ENCODE peak calls at places on chromosomes 2 and 18, in six cellular contexts. R is K562, I is HepG2, O is H1, B is GM12892, D is GM12878. H is an unnamed sample.

GRCh38 chr2:207974214-207974600 is 51.1 kb downstream of the PLEKHM3 start:
- DNase-seq in R (no peak), I (no peak), O (no peak), B (no peak), D (no peak), H (no peak)

GRCh38 chr18:69239849-69240248 is 160.8 kb upstream of the DOK6 start:
- DNase-seq in R (no peak), I (no peak), O (no peak), B (no peak), D (no peak), H (no peak)

GRCh38 chr2:230913406-230913805 is 11.6 kb downstream of the GPR55 start:
- DNase-seq in R (peak; percentile 53), I (peak; percentile 40), O (no peak), B (no peak), D (no peak), H (no peak)

GRCh38 chr18:9260388-9261380 is 73.9 kb upstream of the TWSG1 start:
- DNase-seq in R (no peak), I (no peak), O (no peak), B (no peak), D (no peak), H (no peak)

GRCh38 chr2:126657636-126658315 is 1.8 kb downstream of the GYPC start:
- DNase-seq in R (peak; percentile 62), I (no peak), O (peak; percentile 63), B (peak; percentile 46), D (peak; percentile 61), H (peak; percentile 62)

GRCh38 chr18:55234366-55235093 is 275.3 kb upstream of the CCDC68 start:
- DNase-seq in R (peak; percentile 50), I (peak; percentile 47), O (peak; percentile 87), B (peak; percentile 6), D (peak; percentile 53), H (no peak)

GRCh38 chr2:30234180-30234971 is 3.0 kb downstream of the LBH start:
- DNase-seq in R (no peak), I (peak; percentile 12), O (no peak), B (no peak), D (no peak), H (no peak)

GRCh38 chr2:44628297-44628696 is 266.6 kb downstream of the CAMKMT start:
- DNase-seq in R (no peak), I (no peak), O (no peak), B (no peak), D (no peak), H (no peak)

GRCh38 chr2:179495315-179495714 is 230.7 kb upstream of the SESTD1 start:
- DNase-seq in R (no peak), I (no peak), O (no peak), B (no peak), D (no peak), H (no peak)

GRCh38 chr18:68429111-68429510 is 285.8 kb downstream of the TMX3 start:
- DNase-seq in R (no peak), I (no peak), O (no peak), B (no peak), D (no peak), H (no peak)

GRCh38 chr2:199734651-199735050 is 116.3 kb downstream of the FTCDNL1 start:
- DNase-seq in R (no peak), I (no peak), O (no peak), B (no peak), D (no peak), H (no peak)

GRCh38 chr2:8139668-8140202 is 542.1 kb upstream of the ID2 start:
- DNase-seq in R (no peak), I (no peak), O (no peak), B (no peak), D (no peak), H (no peak)

GRCh38 chr2:223500690-223501089 is 101.5 kb downstream of the SCG2 start:
- DNase-seq in R (no peak), I (no peak), O (no peak), B (no peak), D (no peak), H (no peak)

GRCh38 chr2:16325613-16326510 is 339.8 kb downstream of the CYRIA start:
- DNase-seq in R (no peak), I (no peak), O (no peak), B (no peak), D (no peak), H (no peak)

GRCh38 chr18:46373787-46374186 is 269.6 kb downstream of the HAUS1 start:
- DNase-seq in R (no peak), I (no peak), O (no peak), B (no peak), D (no peak), H (no peak)

GRCh38 chr2:72619622-72620021 is 206.2 kb downstream of the EXOC6B start:
- DNase-seq in R (no peak), I (no peak), O (no peak), B (no peak), D (no peak), H (no peak)

GRCh38 chr2:160616149-160616548 is 122.5 kb upstream of the RBMS1 start:
- DNase-seq in R (no peak), I (no peak), O (no peak), B (no peak), D (no peak), H (no peak)

GRCh38 chr2:156306821-156307220 is 25.7 kb downstream of the NR4A2 start:
- DNase-seq in R (no peak), I (no peak), O (no peak), B (no peak), D (no peak), H (no peak)

GRCh38 chr2:177646791-177647190 is 254.2 kb downstream of the AGPS start:
- DNase-seq in R (no peak), I (no peak), O (no peak), B (no peak), D (no peak), H (no peak)

GRCh38 chr2:177317443-177317842 is 52.9 kb upstream of the NFE2L2 start:
- DNase-seq in R (no peak), I (no peak), O (no peak), B (no peak), D (no peak), H (no peak)

GRCh38 chr2:85539361-85540130 is 578 bp downstream of the MAT2A start:
- DNase-seq in R (peak; percentile 86), I (peak; percentile 59), O (peak; percentile 62), B (peak; percentile 50), D (peak; percentile 36), H (no peak)
- TF ChIP-seq POLR2A in R (no peak), I (no peak), O (no peak), B (no peak), D (peak; percentile 58), H (no peak)

GRCh38 chr2:241548451-241548835 is 10.1 kb upstream of the BOK start:
- DNase-seq in R (no peak), I (no peak), O (no peak), B (no peak), D (no peak), H (no peak)
- TF ChIP-seq TAF1 in R (no peak), I (no peak), O (no peak), B (no peak), D (no peak), H (no peak)

DNA sequence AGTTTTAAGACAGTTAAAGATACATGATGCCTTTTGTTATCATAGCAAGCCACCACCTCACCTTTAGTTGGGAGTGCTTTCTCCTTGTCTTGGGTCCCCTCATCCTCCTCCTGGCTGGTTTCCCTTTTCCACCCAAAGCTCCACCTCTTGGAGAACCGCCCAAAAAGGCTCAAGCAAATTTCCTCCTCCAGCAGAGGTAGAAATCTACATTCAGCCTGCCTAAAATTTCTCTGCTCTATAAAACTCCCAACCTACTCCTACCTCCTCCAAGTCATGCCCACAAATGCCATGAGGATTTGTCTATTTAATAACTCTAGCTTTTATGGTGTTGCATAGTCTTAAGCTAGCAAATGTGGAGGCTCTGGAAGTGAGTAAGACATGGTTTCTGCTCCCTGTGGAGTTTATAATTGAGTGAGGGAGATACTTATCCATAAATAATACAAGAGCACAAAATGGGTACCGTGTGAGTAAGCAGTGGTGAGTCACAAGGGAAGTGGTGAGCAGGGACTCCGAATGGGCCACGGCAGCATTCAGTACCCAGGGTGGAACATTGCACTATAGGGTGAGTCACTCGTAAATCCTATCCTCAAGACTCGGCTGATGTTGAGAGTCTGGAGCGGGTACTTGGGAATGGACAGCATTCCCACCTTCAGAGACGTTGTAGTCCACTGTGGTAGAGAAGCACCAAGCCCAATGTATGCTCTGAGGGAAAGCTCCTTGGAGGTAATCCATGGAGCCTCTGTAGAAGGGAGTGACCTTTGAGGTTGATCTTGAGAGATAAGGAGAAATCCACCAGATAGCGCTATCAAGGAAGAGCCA is 146.3 kb downstream of the RTN4 start:
- DNase-seq in R (no peak), I (no peak), O (no peak), B (no peak), D (no peak), H (no peak)
- TF ChIP-seq POLR2A in R (no peak), I (no peak), O (no peak), B (no peak), D (no peak), H (no peak)

DNA sequence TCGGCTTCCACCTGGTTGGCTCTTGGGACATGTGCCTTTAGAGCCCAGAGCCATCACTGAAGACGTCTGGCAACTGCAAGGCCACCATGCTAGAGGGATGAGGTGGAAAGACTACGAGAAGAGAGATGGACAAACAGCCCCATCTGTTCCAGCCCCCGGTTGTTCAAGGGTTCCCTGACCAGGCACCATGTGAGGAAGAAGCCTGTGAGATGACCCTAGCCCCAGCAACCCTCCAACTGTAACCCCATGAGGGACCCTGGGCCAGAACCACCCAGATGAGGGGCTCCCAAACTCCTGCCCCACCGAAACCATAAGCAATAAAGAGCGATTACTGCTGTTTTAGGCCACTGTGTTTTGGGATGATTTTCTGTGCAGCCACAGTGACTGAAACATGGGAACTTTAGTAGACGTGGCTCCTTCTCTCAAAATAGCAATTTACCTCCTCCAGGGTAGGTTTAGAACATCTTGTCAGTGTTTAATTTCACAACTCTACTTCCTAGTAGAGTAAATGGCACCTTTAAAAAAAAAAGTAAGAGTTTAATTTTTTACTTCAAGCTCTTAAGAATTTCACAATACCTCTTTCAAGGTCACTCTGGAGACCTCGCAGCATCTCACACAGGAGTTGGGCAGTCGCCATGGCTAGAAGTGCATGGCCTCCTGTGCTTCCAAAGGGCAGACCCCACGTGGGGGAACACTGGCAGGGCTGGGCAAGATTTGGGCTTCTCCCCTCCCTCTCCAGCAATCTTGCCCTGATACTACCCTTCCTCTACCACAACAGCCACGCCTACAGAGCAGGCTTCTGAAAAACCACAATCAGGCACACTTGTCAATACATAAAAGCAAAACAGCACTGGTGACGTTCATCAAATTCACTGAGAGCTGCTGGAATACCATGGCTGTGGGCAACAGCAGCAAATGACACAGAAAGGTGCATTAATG is 48.8 kb downstream of the TMEM163 start:
- DNase-seq in R (no peak), I (no peak), O (no peak), B (no peak), D (no peak), H (no peak)
- TF ChIP-seq TAF1 in R (no peak), I (no peak), O (no peak), B (no peak), D (no peak), H (no peak)

GRCh38 chr18:79679552-79680099 is at the start of gene CTDP1:
- DNase-seq in R (peak; percentile 70), I (peak; percentile 80), O (peak; percentile 93), B (peak; percentile 94), D (no peak), H (peak; percentile 95)
- TF ChIP-seq POLR2A in R (no peak), I (peak; percentile 32), O (no peak), B (peak; percentile 69), D (peak; percentile 61), H (peak; percentile 33)

GRCh38 chr2:203706403-203706802 is at the start of gene CD28:
- DNase-seq in R (no peak), I (no peak), O (no peak), B (peak; percentile 57), D (peak; percentile 85), H (peak; percentile 48)
- TF ChIP-seq TAF1 in R (no peak), I (no peak), O (no peak), B (no peak), D (no peak), H (no peak)

H was measured in GM12891.